ENCODE peak calls at places on chromosomes 5 and 9, in five cellular contexts. K is astrocyte, N is colonic mucosa, W is neural progenitor cell, Z is Karpas-422. P is an unnamed sample.

GRCh38 chr5:55671975-55672374 is 40.1 kb downstream of the SLC38A9 start:
- DNase-seq in N (no peak), W (no peak), K (no peak), Z (no peak), P (no peak)

GRCh38 chr5:135915466-135916001 is 19.9 kb upstream of the IL9 start:
- DNase-seq in N (no peak), Z (no peak), W (no peak), K (no peak), P (no peak)

GRCh38 chr9:117073071-117073470 is 341.8 kb downstream of the ASTN2 start:
- DNase-seq in N (no peak), W (no peak), K (no peak), Z (no peak), P (no peak)

GRCh38 chr5:154038241-154038603 is 488 bp downstream of the FAM114A2 start:
- DNase-seq in W (no peak), K (no peak), Z (peak; percentile 87), N (peak; percentile 61), P (peak; percentile 55)

GRCh38 chr5:16160706-16161105 is 18.9 kb downstream of the MARCHF11 start:
- DNase-seq in N (peak; percentile 39), W (peak; percentile 85), Z (peak; percentile 85), K (peak; percentile 39), P (peak; percentile 72)

GRCh38 chr5:157282150-157282549 is 16.2 kb downstream of the CYFIP2 start:
- DNase-seq in K (no peak), N (no peak), Z (no peak), W (no peak), P (no peak)

GRCh38 chr9:32587901-32588300 is 14.9 kb upstream of the NDUFB6 start:
- DNase-seq in Z (no peak), N (no peak), K (peak; percentile 78), W (no peak), P (no peak)

GRCh38 chr9:16434522-16434921 is 435.9 kb downstream of the BNC2 start:
- DNase-seq in Z (no peak), W (no peak), N (no peak), K (peak; percentile 84), P (peak; percentile 73)

GRCh38 chr5:107235167-107235566 is 435.6 kb downstream of the EFNA5 start:
- DNase-seq in N (no peak), Z (no peak), K (no peak), W (no peak), P (no peak)

GRCh38 chr5:153496835-153497234 is 6.4 kb downstream of the GRIA1 start:
- DNase-seq in N (no peak), Z (peak; percentile 61), K (no peak), W (peak; percentile 39), P (peak; percentile 74)

GRCh38 chr9:137372693-137373610 is 50.0 kb downstream of the EXD3 start:
- DNase-seq in Z (no peak), N (no peak), W (no peak), K (no peak), P (no peak)

GRCh38 chr5:154312571-154312970 is 122.0 kb downstream of the GALNT10 start:
- DNase-seq in W (no peak), N (no peak), K (peak; percentile 41), Z (no peak), P (peak; percentile 66)

GRCh38 chr9:74066128-74066527 is 431.0 kb upstream of the RORB start:
- DNase-seq in Z (no peak), K (no peak), W (no peak), N (no peak), P (no peak)

GRCh38 chr5:65926893-65927292 is 518 bp downstream of the ERBIN start:
- DNase-seq in K (no peak), N (peak; percentile 29), Z (peak; percentile 74), W (peak; percentile 45), P (peak; percentile 58)

GRCh38 chr9:5485365-5486085 is 24.8 kb upstream of the PDCD1LG2 start:
- DNase-seq in N (no peak), Z (no peak), W (no peak), K (no peak), P (no peak)

GRCh38 chr5:57209316-57210040 is 35.6 kb downstream of the GPBP1 start:
- DNase-seq in W (peak; percentile 6), K (peak; percentile 27), Z (no peak), N (no peak), P (no peak)

GRCh38 chr9:110994771-110995241 is 43.5 kb downstream of the LPAR1 start:
- DNase-seq in W (no peak), Z (no peak), K (no peak), N (no peak), P (peak; percentile 89)

GRCh38 chr9:135780626-135781025 is 78.6 kb downstream of the KCNT1 start:
- DNase-seq in Z (no peak), N (no peak), K (no peak), W (no peak), P (no peak)

GRCh38 chr9:34362614-34363013 is 14.1 kb downstream of the MYORG start:
- DNase-seq in N (no peak), Z (no peak), W (no peak), K (no peak), P (no peak)

GRCh38 chr5:3026099-3026498 is 274.6 kb upstream of the IRX2 start:
- DNase-seq in W (no peak), N (no peak), Z (no peak), K (no peak), P (no peak)

GRCh38 chr5:1405121-1405520 is 40.1 kb downstream of the SLC6A3 start:
- DNase-seq in W (no peak), Z (no peak), K (no peak), N (no peak), P (no peak)

GRCh38 chr5:36919238-36919637 is 42.7 kb downstream of the NIPBL start:
- DNase-seq in N (no peak), K (no peak), W (no peak), Z (no peak), P (no peak)

GRCh38 chr5:36919650-36920049 is 43.1 kb downstream of the NIPBL start:
- DNase-seq in W (no peak), Z (no peak), N (no peak), K (no peak), P (no peak)

GRCh38 chr5:36915653-36916052 is 39.1 kb downstream of the NIPBL start:
- DNase-seq in Z (no peak), W (no peak), N (no peak), K (peak; percentile 30), P (peak; percentile 51)
- H3K4me1 ChIP-seq in Z (peaks cover 5% of the 10 kb centered on the region), W (no peaks in the 10 kb centered on the region), N (no peaks in the 10 kb centered on the region), K (no peaks in the 10 kb centered on the region), P (peaks cover 5% of the 10 kb centered on the region)

GRCh38 chr9:134278974-134279640 is 47.1 kb upstream of the RXRA start:
- DNase-seq in N (no peak), K (no peak), Z (no peak), W (no peak), P (no peak)

GRCh38 chr9:134278286-134278685 is 48.0 kb upstream of the RXRA start:
- DNase-seq in K (no peak), W (no peak), N (no peak), Z (no peak), P (no peak)

GRCh38 chr9:134275379-134275778 is 50.9 kb upstream of the RXRA start:
- DNase-seq in Z (peak; percentile 47), K (no peak), W (peak; percentile 43), N (no peak), P (no peak)

GRCh38 chr9:134273647-134274046 is 52.6 kb upstream of the RXRA start:
- DNase-seq in Z (no peak), K (no peak), N (no peak), W (no peak), P (no peak)

GRCh38 chr9:134276463-134277245 is 49.6 kb upstream of the RXRA start:
- DNase-seq in W (peak; percentile 33), Z (peak; percentile 71), N (no peak), K (no peak), P (no peak)
- H3K27me3 ChIP-seq in W (no peaks in the 10 kb centered on the region), Z (no peaks in the 10 kb centered on the region), N (no peaks in the 10 kb centered on the region), K (peaks cover 16% of the 10 kb centered on the region), P (peaks cover 45% of the 10 kb centered on the region)

GRCh38 chr5:172902497-172903472 is 56.4 kb upstream of the RPL26L1 start:
- DNase-seq in K (peak; percentile 99), W (peak; percentile 61), Z (no peak), N (peak; percentile 60), P (peak; percentile 95)
- H3K4me1 ChIP-seq in K (peaks cover 88% of the 10 kb centered on the region), W (peaks cover 22% of the 10 kb centered on the region), Z (no peaks in the 10 kb centered on the region), N (peaks cover 19% of the 10 kb centered on the region), P (peaks cover 66% of the 10 kb centered on the region)

DNA sequence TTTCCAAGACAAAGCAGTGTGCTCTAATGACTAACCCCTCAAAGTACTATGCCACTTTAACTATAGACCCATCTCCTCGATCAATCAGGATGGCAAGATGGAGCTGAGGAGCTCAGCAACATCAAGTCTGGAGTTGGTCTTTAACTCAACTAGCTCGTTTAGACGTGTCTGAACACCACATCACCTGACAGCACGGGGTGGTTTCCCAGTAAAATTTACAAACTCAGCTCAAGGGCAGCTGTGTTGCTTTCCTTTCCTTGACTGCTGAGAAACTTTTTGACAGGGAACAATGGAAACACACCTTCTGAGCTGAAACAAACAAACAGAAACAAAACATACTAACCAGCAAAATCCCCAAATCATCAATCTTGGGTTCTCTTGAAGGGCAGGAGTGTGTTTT is 202.5 kb downstream of the NTRK2 start:
- DNase-seq in W (no peak), K (no peak), Z (no peak), N (no peak), P (no peak)
- H3K27me3 ChIP-seq in W (no peaks in the 10 kb centered on the region), K (no peaks in the 10 kb centered on the region), Z (no peaks in the 10 kb centered on the region), N (no peaks in the 10 kb centered on the region), P (no peaks in the 10 kb centered on the region)